ENCODE peak calls at places on chromosomes 16 and 17, in nine cellular contexts. One of them, this sample, is unnamed.

GRCh38 chr16:66197668-66198278 is 168.7 kb upstream of the CDH5 start:
- DNase-seq in stimulated activated CD4-positive, alpha-beta T cell treated with anti-CD3 and anti-CD28 coated beads, Interleukin-2, amount 100 ng/mL, for 24 hours: no peak
- DNase-seq in D341Med: no peak
- DNase-seq in C1 segment of cervical spinal cord: no peak
- DNase-seq in Panc1: no peak
- DNase-seq in mucosa of gallbladder: no peak
- DNase-seq in activated effector memory CD4-positive, alpha-beta T cell treated with anti-CD3 and anti-CD28 coated beads, Interleukin-2, amount 50 U/mL, for 16 hours: no peak
- DNase-seq in activated T-helper 9 cell treated with anti-CD3 and anti-CD28 coated beads, Interleukin-2, amount 50 U/mL, for 16 hours: no peak
- DNase-seq in A172: no peak
- DNase-seq in this sample: no peak

GRCh38 chr17:6577686-6578263 is 21.4 kb upstream of the PITPNM3 start:
- DNase-seq in Panc1: no peak
- DNase-seq in activated effector memory CD4-positive, alpha-beta T cell treated with anti-CD3 and anti-CD28 coated beads, Interleukin-2, amount 50 U/mL, for 16 hours: no peak
- DNase-seq in activated T-helper 9 cell treated with anti-CD3 and anti-CD28 coated beads, Interleukin-2, amount 50 U/mL, for 16 hours: no peak
- DNase-seq in mucosa of gallbladder: no peak
- DNase-seq in stimulated activated CD4-positive, alpha-beta T cell treated with anti-CD3 and anti-CD28 coated beads, Interleukin-2, amount 100 ng/mL, for 24 hours: no peak
- DNase-seq in A172: peak; percentile 39
- DNase-seq in C1 segment of cervical spinal cord: no peak
- DNase-seq in D341Med: no peak
- DNase-seq in this sample: no peak

GRCh38 chr17:50079334-50080095 is 15.6 kb upstream of the PDK2 start:
- DNase-seq in Panc1: no peak
- DNase-seq in activated T-helper 9 cell treated with anti-CD3 and anti-CD28 coated beads, Interleukin-2, amount 50 U/mL, for 16 hours: no peak
- DNase-seq in A172: peak; percentile 70
- DNase-seq in activated effector memory CD4-positive, alpha-beta T cell treated with anti-CD3 and anti-CD28 coated beads, Interleukin-2, amount 50 U/mL, for 16 hours: no peak
- DNase-seq in C1 segment of cervical spinal cord: no peak
- DNase-seq in D341Med: peak; percentile 91
- DNase-seq in stimulated activated CD4-positive, alpha-beta T cell treated with anti-CD3 and anti-CD28 coated beads, Interleukin-2, amount 100 ng/mL, for 24 hours: peak; percentile 36
- DNase-seq in mucosa of gallbladder: no peak
- DNase-seq in this sample: no peak

GRCh38 chr17:10125761-10126553 is 72.4 kb downstream of the GAS7 start:
- DNase-seq in stimulated activated CD4-positive, alpha-beta T cell treated with anti-CD3 and anti-CD28 coated beads, Interleukin-2, amount 100 ng/mL, for 24 hours: no peak
- DNase-seq in Panc1: no peak
- DNase-seq in mucosa of gallbladder: no peak
- DNase-seq in activated T-helper 9 cell treated with anti-CD3 and anti-CD28 coated beads, Interleukin-2, amount 50 U/mL, for 16 hours: no peak
- DNase-seq in A172: no peak
- DNase-seq in activated effector memory CD4-positive, alpha-beta T cell treated with anti-CD3 and anti-CD28 coated beads, Interleukin-2, amount 50 U/mL, for 16 hours: no peak
- DNase-seq in C1 segment of cervical spinal cord: no peak
- DNase-seq in D341Med: no peak
- DNase-seq in this sample: no peak

GRCh38 chr17:35214192-35214591 is 20.0 kb upstream of the SLC35G3 start:
- DNase-seq in A172: no peak
- DNase-seq in Panc1: no peak
- DNase-seq in activated T-helper 9 cell treated with anti-CD3 and anti-CD28 coated beads, Interleukin-2, amount 50 U/mL, for 16 hours: no peak
- DNase-seq in D341Med: no peak
- DNase-seq in C1 segment of cervical spinal cord: no peak
- DNase-seq in mucosa of gallbladder: no peak
- DNase-seq in stimulated activated CD4-positive, alpha-beta T cell treated with anti-CD3 and anti-CD28 coated beads, Interleukin-2, amount 100 ng/mL, for 24 hours: no peak
- DNase-seq in activated effector memory CD4-positive, alpha-beta T cell treated with anti-CD3 and anti-CD28 coated beads, Interleukin-2, amount 50 U/mL, for 16 hours: peak; percentile 74
- DNase-seq in this sample: no peak

GRCh38 chr17:48752399-48753288 is 24.1 kb upstream of the HOXB13 start:
- DNase-seq in activated effector memory CD4-positive, alpha-beta T cell treated with anti-CD3 and anti-CD28 coated beads, Interleukin-2, amount 50 U/mL, for 16 hours: no peak
- DNase-seq in Panc1: no peak
- DNase-seq in C1 segment of cervical spinal cord: no peak
- DNase-seq in activated T-helper 9 cell treated with anti-CD3 and anti-CD28 coated beads, Interleukin-2, amount 50 U/mL, for 16 hours: no peak
- DNase-seq in stimulated activated CD4-positive, alpha-beta T cell treated with anti-CD3 and anti-CD28 coated beads, Interleukin-2, amount 100 ng/mL, for 24 hours: no peak
- DNase-seq in D341Med: peak; percentile 48
- DNase-seq in mucosa of gallbladder: no peak
- DNase-seq in A172: no peak
- DNase-seq in this sample: no peak

GRCh38 chr16:67284699-67285646 is 5.6 kb downstream of the PLEKHG4 start:
- DNase-seq in C1 segment of cervical spinal cord: no peak
- DNase-seq in activated effector memory CD4-positive, alpha-beta T cell treated with anti-CD3 and anti-CD28 coated beads, Interleukin-2, amount 50 U/mL, for 16 hours: no peak
- DNase-seq in Panc1: no peak
- DNase-seq in mucosa of gallbladder: peak; percentile 49
- DNase-seq in activated T-helper 9 cell treated with anti-CD3 and anti-CD28 coated beads, Interleukin-2, amount 50 U/mL, for 16 hours: no peak
- DNase-seq in D341Med: peak; percentile 44
- DNase-seq in A172: peak; percentile 52
- DNase-seq in stimulated activated CD4-positive, alpha-beta T cell treated with anti-CD3 and anti-CD28 coated beads, Interleukin-2, amount 100 ng/mL, for 24 hours: no peak
- DNase-seq in this sample: no peak

GRCh38 chr16:85514601-85515318 is 98.4 kb upstream of the GSE1 start:
- DNase-seq in A172: peak; percentile 83
- DNase-seq in mucosa of gallbladder: peak; percentile 77
- DNase-seq in D341Med: no peak
- DNase-seq in activated effector memory CD4-positive, alpha-beta T cell treated with anti-CD3 and anti-CD28 coated beads, Interleukin-2, amount 50 U/mL, for 16 hours: no peak
- DNase-seq in activated T-helper 9 cell treated with anti-CD3 and anti-CD28 coated beads, Interleukin-2, amount 50 U/mL, for 16 hours: no peak
- DNase-seq in C1 segment of cervical spinal cord: peak; percentile 28
- DNase-seq in stimulated activated CD4-positive, alpha-beta T cell treated with anti-CD3 and anti-CD28 coated beads, Interleukin-2, amount 100 ng/mL, for 24 hours: no peak
- DNase-seq in Panc1: peak; percentile 28
- DNase-seq in this sample: no peak

GRCh38 chr17:7684856-7685532 is 2.3 kb downstream of the TP53 start:
- DNase-seq in C1 segment of cervical spinal cord: no peak
- DNase-seq in D341Med: no peak
- DNase-seq in A172: peak; percentile 29
- DNase-seq in stimulated activated CD4-positive, alpha-beta T cell treated with anti-CD3 and anti-CD28 coated beads, Interleukin-2, amount 100 ng/mL, for 24 hours: no peak
- DNase-seq in Panc1: no peak
- DNase-seq in activated T-helper 9 cell treated with anti-CD3 and anti-CD28 coated beads, Interleukin-2, amount 50 U/mL, for 16 hours: no peak
- DNase-seq in mucosa of gallbladder: no peak
- DNase-seq in activated effector memory CD4-positive, alpha-beta T cell treated with anti-CD3 and anti-CD28 coated beads, Interleukin-2, amount 50 U/mL, for 16 hours: no peak
- DNase-seq in this sample: no peak

GRCh38 chr17:31560836-31561235 is 169.4 kb downstream of the RAB11FIP4 start:
- DNase-seq in stimulated activated CD4-positive, alpha-beta T cell treated with anti-CD3 and anti-CD28 coated beads, Interleukin-2, amount 100 ng/mL, for 24 hours: no peak
- DNase-seq in activated T-helper 9 cell treated with anti-CD3 and anti-CD28 coated beads, Interleukin-2, amount 50 U/mL, for 16 hours: no peak
- DNase-seq in mucosa of gallbladder: no peak
- DNase-seq in activated effector memory CD4-positive, alpha-beta T cell treated with anti-CD3 and anti-CD28 coated beads, Interleukin-2, amount 50 U/mL, for 16 hours: no peak
- DNase-seq in D341Med: no peak
- DNase-seq in Panc1: no peak
- DNase-seq in C1 segment of cervical spinal cord: no peak
- DNase-seq in A172: no peak
- DNase-seq in this sample: no peak

GRCh38 chr16:30186782-30187555 is 3.6 kb downstream of the CORO1A start:
- DNase-seq in D341Med: peak; percentile 36
- DNase-seq in mucosa of gallbladder: peak; percentile 72
- DNase-seq in C1 segment of cervical spinal cord: no peak
- DNase-seq in activated T-helper 9 cell treated with anti-CD3 and anti-CD28 coated beads, Interleukin-2, amount 50 U/mL, for 16 hours: peak; percentile 82
- DNase-seq in Panc1: peak; percentile 10
- DNase-seq in activated effector memory CD4-positive, alpha-beta T cell treated with anti-CD3 and anti-CD28 coated beads, Interleukin-2, amount 50 U/mL, for 16 hours: peak; percentile 95
- DNase-seq in A172: no peak
- DNase-seq in stimulated activated CD4-positive, alpha-beta T cell treated with anti-CD3 and anti-CD28 coated beads, Interleukin-2, amount 100 ng/mL, for 24 hours: peak; percentile 93
- DNase-seq in this sample: peak; percentile 64

GRCh38 chr16:84925092-84925772 is 86.1 kb downstream of the ZDHHC7 start:
- DNase-seq in mucosa of gallbladder: peak; percentile 48
- DNase-seq in activated effector memory CD4-positive, alpha-beta T cell treated with anti-CD3 and anti-CD28 coated beads, Interleukin-2, amount 50 U/mL, for 16 hours: peak; percentile 90
- DNase-seq in D341Med: peak; percentile 77
- DNase-seq in activated T-helper 9 cell treated with anti-CD3 and anti-CD28 coated beads, Interleukin-2, amount 50 U/mL, for 16 hours: peak; percentile 58
- DNase-seq in stimulated activated CD4-positive, alpha-beta T cell treated with anti-CD3 and anti-CD28 coated beads, Interleukin-2, amount 100 ng/mL, for 24 hours: peak; percentile 81
- DNase-seq in A172: peak; percentile 51
- DNase-seq in Panc1: peak; percentile 39
- DNase-seq in C1 segment of cervical spinal cord: no peak
- DNase-seq in this sample: peak; percentile 21

GRCh38 chr17:44757045-44757917 is 1.5 kb upstream of the ADAM11 start:
- DNase-seq in A172: no peak
- DNase-seq in activated T-helper 9 cell treated with anti-CD3 and anti-CD28 coated beads, Interleukin-2, amount 50 U/mL, for 16 hours: no peak
- DNase-seq in stimulated activated CD4-positive, alpha-beta T cell treated with anti-CD3 and anti-CD28 coated beads, Interleukin-2, amount 100 ng/mL, for 24 hours: no peak
- DNase-seq in activated effector memory CD4-positive, alpha-beta T cell treated with anti-CD3 and anti-CD28 coated beads, Interleukin-2, amount 50 U/mL, for 16 hours: no peak
- DNase-seq in C1 segment of cervical spinal cord: no peak
- DNase-seq in mucosa of gallbladder: no peak
- DNase-seq in Panc1: no peak
- DNase-seq in D341Med: no peak
- DNase-seq in this sample: no peak

GRCh38 chr17:72498671-72499210 is 377.9 kb downstream of the SOX9 start:
- DNase-seq in C1 segment of cervical spinal cord: no peak
- DNase-seq in activated T-helper 9 cell treated with anti-CD3 and anti-CD28 coated beads, Interleukin-2, amount 50 U/mL, for 16 hours: no peak
- DNase-seq in mucosa of gallbladder: no peak
- DNase-seq in stimulated activated CD4-positive, alpha-beta T cell treated with anti-CD3 and anti-CD28 coated beads, Interleukin-2, amount 100 ng/mL, for 24 hours: no peak
- DNase-seq in A172: no peak
- DNase-seq in activated effector memory CD4-positive, alpha-beta T cell treated with anti-CD3 and anti-CD28 coated beads, Interleukin-2, amount 50 U/mL, for 16 hours: no peak
- DNase-seq in Panc1: no peak
- DNase-seq in D341Med: no peak
- DNase-seq in this sample: no peak

GRCh38 chr17:29263916-29264315 is 17.3 kb downstream of the CRYBA1 start:
- DNase-seq in stimulated activated CD4-positive, alpha-beta T cell treated with anti-CD3 and anti-CD28 coated beads, Interleukin-2, amount 100 ng/mL, for 24 hours: no peak
- DNase-seq in activated T-helper 9 cell treated with anti-CD3 and anti-CD28 coated beads, Interleukin-2, amount 50 U/mL, for 16 hours: no peak
- DNase-seq in Panc1: no peak
- DNase-seq in D341Med: no peak
- DNase-seq in A172: no peak
- DNase-seq in activated effector memory CD4-positive, alpha-beta T cell treated with anti-CD3 and anti-CD28 coated beads, Interleukin-2, amount 50 U/mL, for 16 hours: no peak
- DNase-seq in mucosa of gallbladder: no peak
- DNase-seq in C1 segment of cervical spinal cord: no peak
- DNase-seq in this sample: no peak

GRCh38 chr16:11978080-11978479 is 1.5 kb downstream of the SNX29 start:
- DNase-seq in A172: no peak
- DNase-seq in activated T-helper 9 cell treated with anti-CD3 and anti-CD28 coated beads, Interleukin-2, amount 50 U/mL, for 16 hours: no peak
- DNase-seq in Panc1: no peak
- DNase-seq in mucosa of gallbladder: no peak
- DNase-seq in activated effector memory CD4-positive, alpha-beta T cell treated with anti-CD3 and anti-CD28 coated beads, Interleukin-2, amount 50 U/mL, for 16 hours: no peak
- DNase-seq in C1 segment of cervical spinal cord: no peak
- DNase-seq in stimulated activated CD4-positive, alpha-beta T cell treated with anti-CD3 and anti-CD28 coated beads, Interleukin-2, amount 100 ng/mL, for 24 hours: no peak
- DNase-seq in D341Med: no peak
- DNase-seq in this sample: no peak

GRCh38 chr17:83056583-83057396 is 22.6 kb upstream of the METRNL start:
- DNase-seq in C1 segment of cervical spinal cord: no peak
- DNase-seq in mucosa of gallbladder: peak; percentile 9
- DNase-seq in A172: peak; percentile 62
- DNase-seq in activated effector memory CD4-positive, alpha-beta T cell treated with anti-CD3 and anti-CD28 coated beads, Interleukin-2, amount 50 U/mL, for 16 hours: peak; percentile 59
- DNase-seq in D341Med: peak; percentile 34
- DNase-seq in stimulated activated CD4-positive, alpha-beta T cell treated with anti-CD3 and anti-CD28 coated beads, Interleukin-2, amount 100 ng/mL, for 24 hours: no peak
- DNase-seq in activated T-helper 9 cell treated with anti-CD3 and anti-CD28 coated beads, Interleukin-2, amount 50 U/mL, for 16 hours: no peak
- DNase-seq in Panc1: no peak
- DNase-seq in this sample: no peak

GRCh38 chr17:42329025-42329976 is 41.0 kb downstream of the STAT5A start:
- DNase-seq in mucosa of gallbladder: no peak
- DNase-seq in stimulated activated CD4-positive, alpha-beta T cell treated with anti-CD3 and anti-CD28 coated beads, Interleukin-2, amount 100 ng/mL, for 24 hours: no peak
- DNase-seq in C1 segment of cervical spinal cord: no peak
- DNase-seq in D341Med: no peak
- DNase-seq in activated effector memory CD4-positive, alpha-beta T cell treated with anti-CD3 and anti-CD28 coated beads, Interleukin-2, amount 50 U/mL, for 16 hours: no peak
- DNase-seq in Panc1: no peak
- DNase-seq in activated T-helper 9 cell treated with anti-CD3 and anti-CD28 coated beads, Interleukin-2, amount 50 U/mL, for 16 hours: no peak
- DNase-seq in A172: peak; percentile 93
- DNase-seq in this sample: no peak

GRCh38 chr17:42142371-42142896 is 12.4 kb downstream of the RAB5C start:
- DNase-seq in stimulated activated CD4-positive, alpha-beta T cell treated with anti-CD3 and anti-CD28 coated beads, Interleukin-2, amount 100 ng/mL, for 24 hours: no peak
- DNase-seq in activated T-helper 9 cell treated with anti-CD3 and anti-CD28 coated beads, Interleukin-2, amount 50 U/mL, for 16 hours: no peak
- DNase-seq in Panc1: no peak
- DNase-seq in mucosa of gallbladder: no peak
- DNase-seq in A172: peak; percentile 26
- DNase-seq in C1 segment of cervical spinal cord: no peak
- DNase-seq in activated effector memory CD4-positive, alpha-beta T cell treated with anti-CD3 and anti-CD28 coated beads, Interleukin-2, amount 50 U/mL, for 16 hours: no peak
- DNase-seq in D341Med: no peak
- DNase-seq in this sample: no peak

GRCh38 chr16:72657791-72658190 is 390.1 kb downstream of the ZFHX3 start:
- DNase-seq in stimulated activated CD4-positive, alpha-beta T cell treated with anti-CD3 and anti-CD28 coated beads, Interleukin-2, amount 100 ng/mL, for 24 hours: no peak
- DNase-seq in mucosa of gallbladder: no peak
- DNase-seq in A172: no peak
- DNase-seq in Panc1: no peak
- DNase-seq in D341Med: no peak
- DNase-seq in activated effector memory CD4-positive, alpha-beta T cell treated with anti-CD3 and anti-CD28 coated beads, Interleukin-2, amount 50 U/mL, for 16 hours: no peak
- DNase-seq in C1 segment of cervical spinal cord: no peak
- DNase-seq in activated T-helper 9 cell treated with anti-CD3 and anti-CD28 coated beads, Interleukin-2, amount 50 U/mL, for 16 hours: no peak
- DNase-seq in this sample: no peak